ENCODE peak calls at places on chromosomes 13 and 19, in ten cellular contexts. V is iPS DF 6.9, J is GM20000, M is anterior cingulate cortex, T is GM12892, B is MV-4-11, Y is ELF-1, H is NCI-H1417, O is GM23248, N is NCI-H460. Z is an unnamed sample.

GRCh38 chr13:66780814-66781213 is 449.3 kb downstream of the PCDH9 start:
- DNase-seq in N (no peak), O (no peak), M (no peak), V (no peak), Y (no peak), T (no peak), B (no peak), H (no peak), J (no peak), Z (no peak)

GRCh38 chr13:86684402-86684801 is 885.2 kb upstream of the SLITRK6 start:
- DNase-seq in H (no peak), M (no peak), J (no peak), O (no peak), V (no peak), Y (no peak), T (no peak), B (no peak), N (no peak), Z (peak)

GRCh38 chr19:13234518-13234917 is 84.3 kb downstream of the IER2 start:
- DNase-seq in N (peak), H (no peak), Y (peak), O (peak), J (peak), B (peak), M (no peak), V (no peak), T (peak), Z (peak)

GRCh38 chr19:21084343-21084742 is 2.3 kb downstream of the ZNF714 start:
- DNase-seq in Y (no peak), H (no peak), V (no peak), J (no peak), N (no peak), O (peak), T (no peak), B (peak), M (no peak), Z (peak)

GRCh38 chr13:113991191-113991669 is 17.4 kb upstream of the C13orf46 start:
- DNase-seq in N (no peak), Y (no peak), O (no peak), T (no peak), M (peak), B (no peak), J (no peak), V (no peak), H (peak), Z (peak)

GRCh38 chr13:48514776-48515175 is 18.1 kb downstream of the RCBTB2 start:
- DNase-seq in O (no peak), Y (no peak), J (no peak), M (no peak), H (no peak), N (no peak), T (no peak), B (no peak), V (no peak), Z (no peak)

GRCh38 chr13:33126909-33127607 is 110.8 kb downstream of the KL start:
- DNase-seq in N (no peak), M (no peak), H (no peak), T (no peak), Y (no peak), V (no peak), B (no peak), J (no peak), O (peak), Z (peak)

GRCh38 chr13:99281811-99282263 is 23.7 kb upstream of the GPR18 start:
- DNase-seq in J (peak), H (no peak), M (no peak), N (no peak), Y (no peak), O (peak), T (no peak), V (no peak), B (peak), Z (no peak)

GRCh38 chr19:21604351-21604926 is 99.0 kb downstream of the ZNF429 start:
- DNase-seq in O (peak), V (no peak), H (peak), M (no peak), B (peak), Y (peak), N (no peak), T (no peak), J (peak), Z (no peak)

GRCh38 chr19:39419003-39419402 is 6.5 kb downstream of the PLEKHG2 start:
- DNase-seq in Y (no peak), V (no peak), B (no peak), J (no peak), N (no peak), O (no peak), H (no peak), M (no peak), T (no peak), Z (no peak)

GRCh38 chr13:29594710-29595379 is 643 bp downstream of the SLC7A1 start:
- DNase-seq in B (peak), M (peak), V (no peak), H (peak), J (peak), O (peak), Y (peak), T (peak), N (peak), Z (peak)

GRCh38 chr19:15297416-15298224 is 34.7 kb downstream of the BRD4 start:
- DNase-seq in T (no peak), Y (peak), B (peak), O (peak), H (peak), J (no peak), V (no peak), N (peak), M (no peak), Z (peak)

GRCh38 chr19:4717191-4717965 is 6.3 kb downstream of the DPP9 start:
- DNase-seq in V (no peak), J (no peak), M (no peak), B (peak), H (no peak), N (no peak), Y (no peak), O (no peak), T (no peak), Z (no peak)

GRCh38 chr19:46426035-46426505 is 2.7 kb downstream of the PNMA8C start:
- DNase-seq in M (peak), H (no peak), V (no peak), N (no peak), O (peak), T (no peak), J (no peak), Y (no peak), B (no peak), Z (peak)

GRCh38 chr13:21872795-21873194 is 201.9 kb downstream of the FGF9 start:
- DNase-seq in M (no peak), H (no peak), N (no peak), Y (no peak), V (no peak), J (no peak), B (no peak), T (no peak), O (peak), Z (no peak)

GRCh38 chr19:14149509-14149994 is 13.2 kb upstream of the ASF1B start:
- DNase-seq in B (no peak), M (peak), N (no peak), H (no peak), J (peak), V (no peak), T (peak), O (peak), Y (no peak), Z (no peak)

GRCh38 chr19:485122-485521 is 11.2 kb upstream of the MADCAM1 start:
- DNase-seq in H (peak), T (no peak), N (no peak), J (no peak), Y (no peak), O (no peak), B (no peak), V (no peak), M (no peak), Z (peak)

GRCh38 chr13:31957772-31958171 is 73.8 kb upstream of the FRY start:
- DNase-seq in J (no peak), Y (no peak), M (no peak), H (no peak), O (no peak), B (peak), N (no peak), V (no peak), T (no peak), Z (no peak)

GRCh38 chr19:24033962-24034342 is 53.0 kb upstream of the ZNF254 start:
- DNase-seq in Y (no peak), O (peak), V (no peak), N (peak), T (peak), H (peak), J (peak), B (peak), M (peak), Z (peak)

GRCh38 chr19:49362048-49362925 is at the start of gene TEAD2:
- DNase-seq in M (no peak), V (no peak), T (no peak), N (peak), Y (peak), O (peak), H (no peak), J (peak), B (no peak), Z (no peak)

GRCh38 chr13:110319397-110319773 is 12.3 kb downstream of the COL4A2 start:
- DNase-seq in H (no peak), N (no peak), M (no peak), B (no peak), Y (no peak), O (no peak), V (no peak), J (no peak), T (no peak), Z (no peak)

GRCh38 chr13:65943711-65944110 is 1286.4 kb downstream of the PCDH9 start:
- DNase-seq in Y (no peak), N (peak), V (no peak), H (no peak), B (no peak), J (no peak), T (no peak), O (no peak), M (no peak), Z (peak)

GRCh38 chr19:6551607-6552450 is 21.0 kb downstream of the TNFSF9 start:
- DNase-seq in J (peak), O (peak), T (peak), H (no peak), B (peak), V (no peak), N (peak), Y (no peak), M (no peak), Z (no peak)

GRCh38 chr13:34750078-34750703 is 191.9 kb upstream of the NBEA start:
- DNase-seq in H (peak), T (no peak), N (no peak), V (peak), J (peak), Y (peak), B (no peak), O (peak), M (peak), Z (peak)

GRCh38 chr19:19561946-19562664 is 24.0 kb downstream of the CILP2 start:
- DNase-seq in V (no peak), Y (no peak), M (no peak), O (no peak), B (no peak), N (no peak), H (no peak), T (no peak), J (no peak), Z (no peak)

GRCh38 chr13:34246511-34246910 is 428.6 kb downstream of the RFC3 start:
- DNase-seq in O (no peak), B (no peak), V (no peak), Y (no peak), T (no peak), H (no peak), M (no peak), N (no peak), J (no peak), Z (no peak)

GRCh38 chr13:25215253-25215575 is 43.1 kb upstream of the AMER2 start:
- DNase-seq in N (no peak), T (no peak), B (no peak), J (no peak), O (no peak), V (no peak), H (no peak), M (no peak), Y (no peak), Z (no peak)

GRCh38 chr13:82636119-82636518 is 1246.2 kb downstream of the SLITRK1 start:
- DNase-seq in N (no peak), M (no peak), B (peak), V (no peak), J (no peak), H (no peak), T (no peak), Y (no peak), O (peak), Z (no peak)

GRCh38 chr13:45678282-45678681 is 23.8 kb upstream of the CBY2 start:
- DNase-seq in M (no peak), B (no peak), O (no peak), H (peak), Y (peak), N (no peak), J (no peak), T (no peak), V (peak), Z (peak)

Z was measured in NCI-H69.